ENCODE peak calls at places on chromosomes 7 and 10, in nine cellular contexts. One of them, this sample, is unnamed.

GRCh38 chr10:17381502-17382142 is 72.8 kb downstream of the ST8SIA6 start:
- DNase-seq in substantia nigra: no peak
- DNase-seq in NCI-H1930: no peak
- DNase-seq in transverse colon: no peak
- DNase-seq in colonic mucosa: no peak
- DNase-seq in GM12865: no peak
- DNase-seq in tibial nerve: no peak
- DNase-seq in islet precursor cell: no peak
- DNase-seq in adipocyte: no peak
- DNase-seq in this sample: no peak

GRCh38 chr7:73937014-73937413 is 76.1 kb downstream of the TMEM270 start:
- DNase-seq in substantia nigra: no peak
- DNase-seq in NCI-H1930: no peak
- DNase-seq in transverse colon: no peak
- DNase-seq in colonic mucosa: no peak
- DNase-seq in GM12865: no peak
- DNase-seq in tibial nerve: no peak
- DNase-seq in islet precursor cell: no peak
- DNase-seq in adipocyte: peak
- DNase-seq in this sample: no peak

GRCh38 chr7:130227883-130228575 is 20.4 kb downstream of the SSMEM1 start:
- DNase-seq in substantia nigra: peak
- DNase-seq in NCI-H1930: no peak
- DNase-seq in transverse colon: no peak
- DNase-seq in colonic mucosa: no peak
- DNase-seq in GM12865: no peak
- DNase-seq in tibial nerve: no peak
- DNase-seq in islet precursor cell: no peak
- DNase-seq in adipocyte: no peak
- DNase-seq in this sample: no peak

GRCh38 chr10:133275683-133276092 is 980 bp downstream of the ADAM8 start:
- DNase-seq in substantia nigra: no peak
- DNase-seq in NCI-H1930: no peak
- DNase-seq in transverse colon: no peak
- DNase-seq in colonic mucosa: no peak
- DNase-seq in GM12865: peak
- DNase-seq in tibial nerve: no peak
- DNase-seq in islet precursor cell: no peak
- DNase-seq in adipocyte: no peak
- DNase-seq in this sample: no peak

GRCh38 chr7:113775401-113775800 is 143.4 kb downstream of the PPP1R3A start:
- DNase-seq in substantia nigra: no peak
- DNase-seq in NCI-H1930: no peak
- DNase-seq in transverse colon: no peak
- DNase-seq in colonic mucosa: no peak
- DNase-seq in GM12865: no peak
- DNase-seq in tibial nerve: no peak
- DNase-seq in islet precursor cell: no peak
- DNase-seq in adipocyte: no peak
- DNase-seq in this sample: no peak

GRCh38 chr7:55254596-55255500 is 110.3 kb upstream of the LANCL2 start:
- DNase-seq in substantia nigra: peak
- DNase-seq in NCI-H1930: peak
- DNase-seq in transverse colon: peak
- DNase-seq in colonic mucosa: peak
- DNase-seq in GM12865: peak
- DNase-seq in tibial nerve: peak
- DNase-seq in islet precursor cell: peak
- DNase-seq in adipocyte: peak
- DNase-seq in this sample: peak

GRCh38 chr7:13822678-13823077 is 166.8 kb downstream of the ETV1 start:
- DNase-seq in substantia nigra: no peak
- DNase-seq in NCI-H1930: no peak
- DNase-seq in transverse colon: no peak
- DNase-seq in colonic mucosa: no peak
- DNase-seq in GM12865: no peak
- DNase-seq in tibial nerve: no peak
- DNase-seq in islet precursor cell: no peak
- DNase-seq in adipocyte: no peak
- DNase-seq in this sample: no peak

GRCh38 chr7:135980665-135981180 is 3.6 kb upstream of the MTPN start:
- DNase-seq in substantia nigra: no peak
- DNase-seq in NCI-H1930: no peak
- DNase-seq in transverse colon: peak
- DNase-seq in colonic mucosa: peak
- DNase-seq in GM12865: peak
- DNase-seq in tibial nerve: no peak
- DNase-seq in islet precursor cell: peak
- DNase-seq in adipocyte: peak
- DNase-seq in this sample: no peak